ENCODE peak calls at places on chromosomes 5 and 9, in four cellular contexts. Q, Z, S and X are unnamed samples.

GRCh38 chr9:136438909-136439549 is 616 bp downstream of the INPP5E start:
- DNase-seq in Q (peak), Z (peak), S (no peak), X (peak)

GRCh38 chr5:98103807-98104206 is 669.7 kb upstream of the RGMB start:
- DNase-seq in Q (no peak), Z (no peak), S (no peak), X (no peak)

GRCh38 chr9:68802525-68803015 is 97.5 kb downstream of the PIP5K1B start:
- DNase-seq in Q (no peak), Z (no peak), S (no peak), X (peak)

GRCh38 chr9:113886471-113886870 is 10.4 kb downstream of the ZNF618 start:
- DNase-seq in Q (no peak), Z (peak), S (no peak), X (peak)

GRCh38 chr5:141330299-141331080 is at the start of gene PCDHGA1:
- DNase-seq in Q (peak), Z (no peak), S (no peak), X (no peak)

GRCh38 chr9:92384373-92384772 is 20.0 kb downstream of the OGN start:
- DNase-seq in Q (no peak), Z (no peak), S (no peak), X (no peak)

GRCh38 chr5:149227168-149227826 is 44.4 kb upstream of the AFAP1L1 start:
- DNase-seq in Q (peak), Z (peak), S (no peak), X (no peak)

GRCh38 chr9:79616013-79616412 is 44.2 kb downstream of the TLE4 start:
- DNase-seq in Q (no peak), Z (peak), S (no peak), X (no peak)

GRCh38 chr9:84851935-84852585 is 182.5 kb downstream of the NTRK2 start:
- DNase-seq in Q (peak), Z (peak), S (peak), X (no peak)

GRCh38 chr5:148492351-148492750 is 108.6 kb downstream of the FBXO38 start:
- DNase-seq in Q (no peak), Z (no peak), S (no peak), X (no peak)

GRCh38 chr5:75588666-75589065 is 22.6 kb upstream of the ANKDD1B start:
- DNase-seq in Q (peak), Z (no peak), S (no peak), X (no peak)

GRCh38 chr5:56375011-56375410 is 141.9 kb upstream of the ANKRD55 start:
- DNase-seq in Q (no peak), Z (no peak), S (no peak), X (no peak)

GRCh38 chr5:127406326-127407121 is 110.9 kb upstream of the PRRC1 start:
- DNase-seq in Q (no peak), Z (no peak), S (no peak), X (no peak)

GRCh38 chr9:94923333-94924089 is 197.0 kb downstream of the AOPEP start:
- DNase-seq in Q (no peak), Z (no peak), S (no peak), X (no peak)
- H3K27ac ChIP-seq in Q (no peak), Z (peak), S (peak), X (no peak)

DNA sequence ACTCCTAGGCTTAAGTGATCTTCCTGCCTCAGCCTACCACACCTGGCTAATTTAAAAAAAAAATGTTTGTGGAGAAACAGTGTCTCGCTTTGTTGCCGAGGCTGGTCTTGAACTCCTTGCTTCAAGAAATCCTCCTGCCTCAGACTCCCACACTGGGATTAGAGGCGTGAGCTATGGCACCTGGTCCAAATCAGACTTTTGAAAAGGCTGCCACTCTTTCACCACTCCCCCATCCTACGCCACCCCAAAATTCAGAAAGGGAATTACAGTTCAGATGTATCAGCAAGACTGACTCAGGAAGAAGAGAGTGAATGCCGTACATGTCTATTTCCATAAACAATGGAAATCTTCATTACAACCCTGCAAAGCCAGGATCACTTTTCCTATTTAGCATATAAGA is 2.9 kb downstream of the FBLL1 start:
- DNase-seq in Q (no peak), Z (no peak), S (no peak), X (no peak)
- H3K27ac ChIP-seq in Q (no peak), Z (no peak), S (no peak), X (no peak)

DNA sequence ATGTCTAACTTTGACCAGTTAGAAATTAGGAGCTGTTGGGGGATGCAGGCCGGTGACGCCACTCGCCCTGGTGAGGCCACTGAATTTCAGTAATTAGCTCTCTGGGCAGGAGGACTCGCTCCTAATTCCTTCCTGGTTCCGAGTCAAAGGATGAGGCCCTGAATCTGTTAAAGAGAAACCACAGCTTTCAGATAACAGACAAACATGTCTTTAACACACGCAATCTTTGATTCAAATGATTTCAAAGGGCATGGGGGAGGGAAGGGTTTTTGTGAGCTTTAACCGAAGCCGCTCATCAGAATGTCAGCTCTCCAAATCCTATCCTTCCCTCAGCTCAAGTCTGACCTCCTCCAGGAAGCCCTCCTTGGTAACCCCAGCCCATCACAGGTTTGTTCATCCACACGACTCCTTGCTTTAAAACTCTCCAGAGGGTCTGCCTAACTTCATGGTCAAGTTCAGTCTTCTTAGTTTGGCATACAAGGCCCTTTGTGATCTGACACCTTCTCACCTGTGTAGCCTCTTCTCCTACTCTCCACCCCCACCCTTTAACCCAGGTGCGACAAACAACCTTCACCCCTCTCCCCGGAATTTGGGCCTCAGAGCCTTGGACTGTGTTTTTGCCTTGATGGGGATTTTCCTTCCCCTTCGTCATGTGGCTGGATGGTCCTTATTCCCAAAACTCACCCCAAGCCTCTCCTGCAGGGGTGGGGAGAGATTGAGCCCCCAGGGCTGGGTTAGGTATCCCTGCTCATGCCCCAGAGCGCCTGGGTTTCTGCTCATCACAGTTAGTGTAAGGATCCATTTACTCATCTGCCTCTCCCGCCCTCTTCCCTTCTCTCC is 13.6 kb upstream of the PHF19 start:
- DNase-seq in Q (peak), Z (peak), S (no peak), X (peak)
- H3K27ac ChIP-seq in Q (no peak), Z (no peak), S (peak), X (peak)

GRCh38 chr5:122755740-122756139 is 19.1 kb upstream of the SNX2 start:
- DNase-seq in Q (peak), Z (no peak), S (no peak), X (no peak)
- H3K27ac ChIP-seq in Q (no peak), Z (no peak), S (no peak), X (no peak)

DNA sequence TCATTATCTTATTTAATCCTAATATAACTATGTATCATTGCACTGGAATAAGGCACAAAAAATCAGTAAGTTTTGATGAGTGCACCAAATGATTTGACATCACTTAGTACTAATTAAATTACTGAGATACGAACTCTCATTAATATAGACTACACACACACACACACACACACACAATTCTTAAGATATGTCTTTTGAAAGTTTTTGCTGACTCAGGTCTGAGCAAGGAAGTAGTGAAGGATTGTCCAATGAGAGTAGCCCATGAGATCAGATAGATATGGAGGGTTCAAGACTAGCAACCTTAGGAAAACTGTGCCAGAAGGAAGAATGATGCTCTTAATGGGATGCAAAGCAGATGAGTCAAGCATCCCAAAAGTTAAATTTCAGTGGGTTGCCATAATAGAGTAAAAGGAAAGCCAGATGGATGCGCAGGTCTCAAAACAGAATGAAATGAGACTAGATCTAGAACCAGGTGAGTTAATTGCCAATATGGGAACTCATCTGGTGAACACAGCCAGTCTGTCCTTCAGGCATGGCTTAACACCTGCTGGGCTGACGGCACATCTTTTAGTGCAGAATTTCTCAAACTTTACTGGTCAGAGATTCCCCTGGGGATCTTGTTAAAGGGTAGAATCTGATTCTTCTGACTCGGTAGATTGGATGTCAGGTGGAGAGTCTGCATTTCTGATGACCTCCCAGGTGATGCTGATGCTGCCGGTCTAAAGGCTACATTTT is 197.0 kb upstream of the NR4A3 start:
- DNase-seq in Q (no peak), Z (no peak), S (no peak), X (no peak)
- H3K27ac ChIP-seq in Q (no peak), Z (no peak), S (no peak), X (no peak)

GRCh38 chr9:127543221-127543620 is 68.9 kb upstream of the STXBP1 start:
- DNase-seq in Q (no peak), Z (no peak), S (no peak), X (no peak)

GRCh38 chr9:127539982-127540663 is 72.0 kb upstream of the STXBP1 start:
- DNase-seq in Q (no peak), Z (peak), S (no peak), X (no peak)

GRCh38 chr9:127540664-127541041 is 71.4 kb upstream of the STXBP1 start:
- DNase-seq in Q (no peak), Z (peak), S (peak), X (no peak)

GRCh38 chr9:127541176-127541575 is 70.9 kb upstream of the STXBP1 start:
- DNase-seq in Q (no peak), Z (no peak), S (no peak), X (no peak)

GRCh38 chr9:127541865-127542264 is 70.2 kb upstream of the STXBP1 start:
- DNase-seq in Q (peak), Z (peak), S (no peak), X (no peak)
- H3K27ac ChIP-seq in Q (no peak), Z (peak), S (peak), X (no peak)